ENCODE peak calls at places on chromosomes 11 and 22, in four cellular contexts. E, A, X and U are unnamed samples.

GRCh38 chr11:35178862-35179261 is 39.9 kb downstream of the CD44 start:
- DNase-seq in X (no peak), E (no peak), A (no peak), U (no peak)

GRCh38 chr11:120210651-120211521 is at the start of gene OAF:
- DNase-seq in X (peak), E (peak), A (peak), U (no peak)

GRCh38 chr22:38218661-38219331 is 17.0 kb downstream of the MAFF start:
- DNase-seq in X (no peak), E (peak), A (peak), U (no peak)

GRCh38 chr11:11641581-11641980 is 19.8 kb upstream of the GALNT18 start:
- DNase-seq in X (no peak), A (no peak), E (no peak), U (no peak)

GRCh38 chr11:72239296-72239848 is 4.6 kb downstream of the PHOX2A start:
- DNase-seq in E (no peak), X (no peak), A (no peak), U (no peak)

GRCh38 chr11:75733346-75734107 is 15.9 kb downstream of the MOGAT2 start:
- DNase-seq in X (no peak), A (no peak), E (no peak), U (no peak)

GRCh38 chr11:3137486-3138177 is 27.5 kb downstream of the OSBPL5 start:
- DNase-seq in E (no peak), A (no peak), X (no peak), U (no peak)

GRCh38 chr22:25334091-25334490 is 114.7 kb downstream of the CRYBB2 start:
- DNase-seq in E (peak), X (peak), A (peak), U (peak)

GRCh38 chr11:113161671-113162589 is 152.5 kb upstream of the TTC12 start:
- DNase-seq in E (no peak), X (no peak), A (no peak), U (no peak)

GRCh38 chr11:133927690-133928627 is 28.8 kb downstream of the IGSF9B start:
- DNase-seq in X (peak), E (no peak), A (peak), U (no peak)

GRCh38 chr11:21707116-21707769 is 485.6 kb upstream of the ANO5 start:
- DNase-seq in E (no peak), X (no peak), A (no peak), U (no peak)

GRCh38 chr11:77724639-77725038 is 87.0 kb upstream of the CLNS1A start:
- DNase-seq in A (no peak), E (no peak), X (no peak), U (no peak)

GRCh38 chr11:77723024-77723423 is 85.4 kb upstream of the CLNS1A start:
- DNase-seq in X (no peak), E (no peak), A (no peak), U (no peak)

GRCh38 chr11:77726524-77726923 is 88.9 kb upstream of the CLNS1A start:
- DNase-seq in X (no peak), A (no peak), E (no peak), U (peak)

GRCh38 chr11:77728203-77728786 is 90.7 kb upstream of the CLNS1A start:
- DNase-seq in X (no peak), A (no peak), E (no peak), U (no peak)

GRCh38 chr11:77725433-77725832 is 87.8 kb upstream of the CLNS1A start:
- DNase-seq in E (no peak), A (no peak), X (no peak), U (peak)
- TF ChIP-seq ATF3 in E (no peak), A (no peak), X (no peak), U (no peak)

GRCh38 chr11:116984589-116984988 is 113.6 kb downstream of the SIK3 start:
- DNase-seq in E (no peak), X (no peak), A (no peak), U (no peak)
- H3K4me2 ChIP-seq in E (no peak), X (no peak), A (no peak), U (no peak)

GRCh38 chr11:111719379-111719778 is 46.8 kb downstream of the PPP2R1B start:
- DNase-seq in X (no peak), A (no peak), E (no peak), U (no peak)

GRCh38 chr11:111715142-111715816 is 50.9 kb downstream of the PPP2R1B start:
- DNase-seq in X (no peak), E (no peak), A (no peak), U (no peak)

GRCh38 chr11:111720801-111721494 is 45.2 kb downstream of the PPP2R1B start:
- DNase-seq in X (no peak), A (no peak), E (no peak), U (no peak)

GRCh38 chr11:111714522-111714921 is 51.7 kb downstream of the PPP2R1B start:
- DNase-seq in E (no peak), A (no peak), X (no peak), U (no peak)

GRCh38 chr11:111718436-111719325 is 47.5 kb downstream of the PPP2R1B start:
- DNase-seq in X (no peak), E (no peak), A (peak), U (no peak)
- TF ChIP-seq SP1 in X (no peak), E (no peak), A (no peak), U (no peak)

GRCh38 chr11:125468852-125469251 is 27.2 kb downstream of the FEZ1 start:
- DNase-seq in A (no peak), X (no peak), E (no peak), U (no peak)
- TF ChIP-seq ATF3 in A (no peak), X (no peak), E (no peak), U (no peak)

GRCh38 chr11:32448232-32448631 is 12.9 kb upstream of the WT1 start:
- DNase-seq in X (peak), E (peak), A (peak), U (peak)
- H3K4me2 ChIP-seq in X (no peak), E (no peak), A (no peak), U (no peak)

GRCh38 chr11:87445002-87445401 is 407.3 kb downstream of the TMEM135 start:
- DNase-seq in X (no peak), E (no peak), A (no peak), U (no peak)
- TF ChIP-seq SP1 in X (no peak), E (no peak), A (no peak), U (no peak)

DNA sequence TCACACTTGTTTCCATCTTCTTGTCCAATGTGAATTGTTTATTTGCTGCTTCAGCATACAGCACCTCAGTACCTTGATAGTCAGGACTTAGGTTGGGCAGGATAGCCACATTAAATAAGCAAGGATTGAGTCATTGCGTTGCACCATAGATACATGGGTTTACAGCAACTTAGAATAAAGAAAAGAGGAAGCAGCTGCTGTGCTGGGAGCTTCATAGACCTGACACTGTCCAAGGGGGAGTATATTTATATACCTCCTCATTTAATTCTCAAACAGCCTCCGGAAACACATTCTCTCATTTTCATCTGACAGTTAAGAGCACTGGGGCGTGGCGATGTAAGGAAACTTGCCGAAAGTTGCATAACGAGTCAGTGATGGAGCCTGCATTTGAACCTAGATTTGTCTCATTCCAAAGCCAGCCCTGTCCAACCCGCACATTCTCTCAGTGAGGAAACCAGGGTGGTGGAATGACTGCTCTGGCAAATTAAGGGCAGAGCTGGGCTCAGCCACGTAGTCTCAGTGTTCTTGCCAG is 42.2 kb downstream of the UBASH3B start:
- DNase-seq in X (no peak), E (no peak), A (no peak), U (no peak)
- TF ChIP-seq ATF3 in X (no peak), E (no peak), A (no peak), U (no peak)

GRCh38 chr11:126405374-126405773 is 49.9 kb downstream of the ST3GAL4 start:
- DNase-seq in E (peak), X (no peak), A (no peak), U (no peak)

GRCh38 chr11:126403658-126404057 is 48.2 kb downstream of the ST3GAL4 start:
- DNase-seq in E (no peak), A (no peak), X (no peak), U (peak)

GRCh38 chr11:126400019-126400962 is 44.8 kb downstream of the ST3GAL4 start:
- DNase-seq in A (no peak), X (no peak), E (no peak), U (no peak)

GRCh38 chr11:126404367-126404766 is 48.9 kb downstream of the ST3GAL4 start:
- DNase-seq in A (no peak), X (no peak), E (no peak), U (no peak)

GRCh38 chr11:126403039-126403438 is 47.6 kb downstream of the ST3GAL4 start:
- DNase-seq in A (no peak), E (no peak), X (no peak), U (no peak)
- H3K4me2 ChIP-seq in A (no peak), E (peak), X (no peak), U (no peak)

DNA sequence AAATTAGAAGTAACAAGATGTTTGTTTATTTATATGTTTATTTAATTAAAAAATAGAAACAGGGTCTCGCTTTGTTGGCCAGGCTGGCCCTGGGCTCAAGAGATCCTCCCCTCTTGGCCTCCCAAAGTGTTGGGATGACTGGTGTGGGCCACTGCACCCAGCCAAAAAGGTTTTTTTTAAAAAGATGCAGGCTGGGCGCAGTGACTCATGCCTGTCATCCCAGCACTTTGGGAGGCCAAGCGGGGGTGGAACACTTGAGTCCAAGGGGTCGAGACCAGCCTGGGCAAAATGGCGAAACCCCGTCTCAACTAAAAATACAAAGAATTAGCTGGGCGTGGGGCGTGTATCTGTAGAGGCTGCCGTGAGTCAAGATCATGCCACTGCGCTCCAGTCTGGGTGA is 13.4 kb downstream of the DRD4 start:
- DNase-seq in E (no peak), X (no peak), A (no peak), U (no peak)
- TF ChIP-seq SP1 in E (no peak), X (no peak), A (no peak), U (no peak)

GRCh38 chr11:83951521-83951920 is 665.4 kb upstream of the CCDC90B start:
- DNase-seq in E (no peak), A (no peak), X (no peak), U (no peak)

GRCh38 chr11:83957038-83957900 is 671.1 kb upstream of the CCDC90B start:
- DNase-seq in X (no peak), A (no peak), E (no peak), U (no peak)

DNA sequence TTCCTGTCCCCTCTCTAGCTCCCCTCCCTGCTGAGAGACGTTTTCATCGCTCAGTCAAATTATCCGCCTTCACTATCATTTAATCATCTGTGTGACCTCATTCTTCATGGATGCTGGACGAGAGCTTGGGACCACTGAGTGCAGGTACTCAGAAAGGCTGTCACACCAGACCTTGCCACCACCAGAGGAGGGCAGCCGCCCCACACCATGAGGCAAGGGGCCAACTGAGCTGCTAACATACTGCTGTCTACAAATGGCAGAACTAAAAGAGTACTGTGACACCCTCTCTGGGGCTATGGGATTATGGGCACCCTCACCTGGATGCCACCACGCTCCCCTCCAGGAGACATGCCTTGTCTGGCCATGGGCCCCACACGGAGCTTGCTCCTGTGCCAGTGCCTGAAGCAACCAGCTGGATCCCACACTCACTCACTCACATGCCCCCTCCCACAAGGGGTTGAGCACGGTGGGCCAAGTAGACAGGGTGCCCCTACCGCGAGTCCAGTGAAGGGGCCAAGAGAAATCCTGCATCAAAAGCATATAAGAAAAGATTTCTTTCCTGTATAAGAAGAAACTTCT is 670.0 kb upstream of the CCDC90B start:
- DNase-seq in E (no peak), X (no peak), A (no peak), U (no peak)
- TF ChIP-seq ATF3 in E (no peak), X (no peak), A (no peak), U (no peak)